ENCODE peak calls at places on chromosomes 11 and 22, in ten cellular contexts. O is LoVo; K is psoas muscle; D is activated CD8-positive, alpha-beta memory T cell treated with anti-CD3 and anti-CD28 coated beads, Interleukin-2, amount 50 U/mL, for 48 hours; P is amygdala; M is left ventricle myocardium inferior; A is heart right ventricle; I is fibroblast of the conjunctiva; F is T-helper 2 cell; C is fibroblast of mammary gland. G is an unnamed sample.

GRCh38 chr22:23060612-23061400 is 9.5 kb upstream of the GNAZ start:
- DNase-seq in C (no peak), P (no peak), I (no peak), K (no peak), M (no peak), O (no peak), F (no peak), D (peak), A (no peak), G (no peak)

GRCh38 chr11:35963911-35964310 is 20.0 kb downstream of the LDLRAD3 start:
- DNase-seq in M (peak), O (no peak), I (no peak), F (no peak), P (no peak), C (peak), D (no peak), K (no peak), A (peak), G (no peak)

GRCh38 chr22:41537203-41537602 is 7.1 kb downstream of the POLR3H start:
- DNase-seq in I (no peak), F (no peak), D (no peak), C (no peak), K (no peak), A (no peak), O (no peak), P (no peak), M (no peak), G (no peak)

GRCh38 chr11:29712616-29713015 is 304.2 kb downstream of the KCNA4 start:
- DNase-seq in O (no peak), D (no peak), A (no peak), I (no peak), F (no peak), C (no peak), P (no peak), K (no peak), M (no peak), G (no peak)

GRCh38 chr11:109015283-109015682 is 350.4 kb downstream of the DDX10 start:
- DNase-seq in P (no peak), A (no peak), F (no peak), M (no peak), C (no peak), D (no peak), K (no peak), O (no peak), I (no peak), G (no peak)

GRCh38 chr11:41283196-41283930 is 176.1 kb downstream of the LRRC4C start:
- DNase-seq in M (no peak), F (no peak), O (no peak), K (no peak), C (no peak), A (no peak), D (no peak), P (no peak), I (no peak), G (no peak)

GRCh38 chr11:126545057-126545555 is 189.6 kb downstream of the ST3GAL4 start:
- DNase-seq in M (no peak), K (no peak), O (no peak), D (no peak), F (no peak), P (no peak), A (no peak), I (no peak), C (no peak), G (no peak)

GRCh38 chr11:13019313-13019712 is 10.2 kb downstream of the RASSF10 start:
- DNase-seq in A (no peak), M (no peak), C (no peak), F (no peak), O (no peak), P (no peak), I (no peak), D (no peak), K (no peak), G (no peak)

GRCh38 chr22:38221908-38222796 is 20.4 kb downstream of the MAFF start:
- DNase-seq in D (no peak), K (no peak), F (no peak), P (no peak), I (no peak), M (no peak), O (no peak), A (no peak), C (no peak), G (no peak)

GRCh38 chr22:47355776-47356432 is 593.5 kb downstream of the TBC1D22A start:
- DNase-seq in A (no peak), D (peak), O (no peak), C (no peak), I (no peak), F (no peak), P (no peak), M (no peak), K (no peak), G (no peak)

GRCh38 chr11:65116370-65117205 is 913 bp downstream of the ZNHIT2 start:
- DNase-seq in D (peak), I (no peak), M (no peak), O (peak), K (peak), A (no peak), P (no peak), C (peak), F (peak), G (no peak)

GRCh38 chr11:134363592-134363991 is 31.8 kb downstream of the GLB1L2 start:
- DNase-seq in O (no peak), P (no peak), D (no peak), M (no peak), F (no peak), A (no peak), I (no peak), K (no peak), C (no peak), G (no peak)

GRCh38 chr22:19358703-19359553 is 67.4 kb upstream of the CLTCL1 start:
- DNase-seq in D (no peak), C (no peak), F (no peak), P (no peak), K (no peak), I (no peak), O (no peak), A (no peak), M (no peak), G (no peak)

GRCh38 chr11:870127-870413 is 27.4 kb downstream of the TSPAN4 start:
- DNase-seq in O (no peak), A (no peak), M (no peak), P (no peak), I (no peak), C (no peak), D (no peak), K (no peak), F (no peak), G (no peak)

GRCh38 chr11:3859373-3859881 is 4.0 kb downstream of the STIM1 start:
- DNase-seq in M (peak), A (peak), D (peak), K (peak), O (no peak), P (no peak), I (no peak), C (no peak), F (no peak), G (peak)

GRCh38 chr11:67371549-67372231 is 1.7 kb downstream of the CLCF1 start:
- DNase-seq in A (no peak), I (no peak), C (peak), M (no peak), P (no peak), K (peak), D (no peak), F (no peak), O (no peak), G (no peak)

GRCh38 chr11:57438345-57439280 is 11.7 kb upstream of the SLC43A3 start:
- DNase-seq in D (no peak), C (no peak), K (no peak), I (no peak), O (no peak), M (no peak), P (no peak), F (no peak), A (no peak), G (no peak)

GRCh38 chr11:75668508-75669297 is at the start of gene MAP6:
- DNase-seq in I (no peak), D (peak), O (no peak), A (no peak), P (peak), C (no peak), K (peak), M (peak), F (no peak), G (peak)

GRCh38 chr11:95132956-95133355 is 43.3 kb downstream of the ENDOD1 start:
- DNase-seq in D (no peak), P (no peak), C (no peak), K (no peak), I (no peak), O (no peak), A (no peak), M (no peak), F (no peak), G (no peak)

GRCh38 chr11:70882716-70883085 is 369.7 kb downstream of the SHANK2 start:
- DNase-seq in O (no peak), F (no peak), I (no peak), C (no peak), P (no peak), A (no peak), K (no peak), M (no peak), D (no peak), G (no peak)

GRCh38 chr11:18669211-18669593 is 29.4 kb upstream of the TMEM86A start:
- DNase-seq in I (no peak), D (no peak), O (no peak), A (no peak), C (peak), P (no peak), K (no peak), F (peak), M (no peak), G (no peak)

GRCh38 chr11:126879516-126879915 is 121.1 kb downstream of the KIRREL3 start:
- DNase-seq in D (no peak), A (no peak), I (no peak), O (no peak), C (no peak), F (no peak), M (no peak), K (no peak), P (no peak), G (no peak)

GRCh38 chr11:70548976-70549375 is 150.6 kb downstream of the CTTN start:
- DNase-seq in F (no peak), M (no peak), A (no peak), I (no peak), D (no peak), P (no peak), O (no peak), C (no peak), K (no peak), G (no peak)

GRCh38 chr11:61507962-61508824 is at the start of gene LRRC10B:
- DNase-seq in K (peak), A (no peak), M (no peak), D (peak), O (peak), C (no peak), F (no peak), P (no peak), I (no peak), G (no peak)

GRCh38 chr11:20671856-20672546 is 2.6 kb downstream of the NELL1 start:
- DNase-seq in M (no peak), A (no peak), D (no peak), F (no peak), O (no peak), I (no peak), K (no peak), P (no peak), C (no peak), G (no peak)

GRCh38 chr11:76670475-76671235 is at the start of gene LRRC32:
- DNase-seq in M (peak), I (no peak), D (peak), F (no peak), P (no peak), O (no peak), C (no peak), K (peak), A (peak), G (no peak)

GRCh38 chr11:103631841-103632240 is 404.6 kb upstream of the DDI1 start:
- DNase-seq in I (no peak), C (peak), A (no peak), D (no peak), M (no peak), O (no peak), F (no peak), K (no peak), P (no peak), G (no peak)

GRCh38 chr11:26936109-26936508 is 57.8 kb upstream of the FIBIN start:
- DNase-seq in K (no peak), P (no peak), F (no peak), D (no peak), O (no peak), A (no peak), M (no peak), I (no peak), C (no peak), G (no peak)

GRCh38 chr11:68584097-68584496 is 100.2 kb upstream of the GAL start:
- DNase-seq in I (no peak), K (peak), F (peak), D (peak), C (peak), A (peak), P (no peak), M (peak), O (peak), G (no peak)

GRCh38 chr11:58043379-58043778 is 12.6 kb downstream of the OR6Q1 start:
- DNase-seq in P (no peak), K (no peak), C (no peak), A (no peak), O (no peak), I (no peak), M (no peak), D (no peak), F (no peak), G (no peak)

GRCh38 chr11:134252539-134253188 is 488 bp downstream of the THYN1 start:
- DNase-seq in O (no peak), M (no peak), P (no peak), F (no peak), C (peak), K (no peak), I (no peak), A (peak), D (peak), G (no peak)

G was measured in caudate nucleus.